ENCODE peak calls at places on chromosomes 11 and 22, in four cellular contexts. I is WTC11, V is HepG2, N is GM12878. H is an unnamed sample.

GRCh38 chr11:128210148-128210940 is 377.0 kb downstream of the ETS1 start:
- DNase-seq in I (no peak), V (peak), N (no peak), H (peak)

GRCh38 chr11:2797741-2798361 is 87.7 kb downstream of the CDKN1C start:
- DNase-seq in I (peak), V (no peak), N (no peak), H (no peak)

GRCh38 chr11:78798567-78799170 is 224.0 kb upstream of the NARS2 start:
- DNase-seq in I (peak), V (peak), N (no peak), H (peak)

GRCh38 chr11:128772814-128773213 is 78.9 kb downstream of the FLI1 start:
- DNase-seq in I (no peak), V (no peak), N (no peak), H (no peak)

GRCh38 chr11:2803186-2804057 is 82.2 kb downstream of the CDKN1C start:
- DNase-seq in I (peak), V (no peak), N (no peak), H (no peak)

GRCh38 chr22:37896181-37896592 is 9.9 kb upstream of the MICALL1 start:
- DNase-seq in I (no peak), V (peak), N (peak), H (no peak)

GRCh38 chr11:64009234-64009633 is 23.0 kb downstream of the OTUB1 start:
- DNase-seq in I (no peak), V (no peak), N (no peak), H (no peak)

GRCh38 chr22:31039393-31039792 is 41.7 kb upstream of the SMTN start:
- DNase-seq in I (no peak), V (peak), N (no peak), H (no peak)

GRCh38 chr22:29041408-29041807 is 20.2 kb downstream of the C22orf31 start:
- DNase-seq in I (no peak), V (no peak), N (no peak), H (no peak)

GRCh38 chr11:109956124-109956793 is 136.9 kb upstream of the ZC3H12C start:
- DNase-seq in I (no peak), V (no peak), N (peak), H (no peak)

GRCh38 chr11:130371004-130371590 is 56.4 kb upstream of the ZBTB44 start:
- DNase-seq in I (no peak), V (no peak), N (no peak), H (no peak)

GRCh38 chr11:94577841-94578240 is 10.7 kb downstream of the PIWIL4 start:
- DNase-seq in I (no peak), V (no peak), N (no peak), H (no peak)

GRCh38 chr11:89922195-89922660 is at the start of gene TRIM49D1:
- DNase-seq in I (no peak), V (no peak), N (no peak), H (no peak)

GRCh38 chr11:13368041-13368446 is 90.5 kb downstream of the BMAL1 start:
- DNase-seq in I (no peak), V (peak), N (no peak), H (no peak)

GRCh38 chr22:28279888-28280287 is 360.8 kb upstream of the PITPNB start:
- DNase-seq in I (no peak), V (no peak), N (no peak), H (no peak)

GRCh38 chr22:48827228-48827810 is 1000.4 kb downstream of the BRD1 start:
- DNase-seq in I (no peak), V (no peak), N (no peak), H (no peak)

GRCh38 chr11:100805509-100806199 is 118.6 kb downstream of the ARHGAP42 start:
- DNase-seq in I (no peak), V (no peak), N (no peak), H (no peak)

GRCh38 chr22:23099525-23099792 is 29.1 kb downstream of the GNAZ start:
- DNase-seq in I (no peak), V (no peak), N (no peak), H (no peak)

GRCh38 chr11:82906236-82906635 is 4.7 kb downstream of the DDIAS start:
- DNase-seq in I (no peak), V (peak), N (no peak), H (no peak)

GRCh38 chr11:69691449-69691848 is 12.4 kb downstream of the FGF19 start:
- DNase-seq in I (no peak), V (no peak), N (no peak), H (no peak)

GRCh38 chr22:39530692-39531331 is 1.7 kb downstream of the RPS19BP1 start:
- DNase-seq in I (no peak), V (peak), N (no peak), H (peak)

GRCh38 chr11:96012086-96012824 is 88.3 kb upstream of the MTMR2 start:
- DNase-seq in I (no peak), V (peak), N (peak), H (peak)

GRCh38 chr22:17540481-17540880 is 22.8 kb upstream of the SLC25A18 start:
- DNase-seq in I (peak), V (no peak), N (no peak), H (peak)

GRCh38 chr22:28369849-28370248 is 309.8 kb downstream of the TTC28 start:
- DNase-seq in I (no peak), V (no peak), N (no peak), H (peak)

GRCh38 chr11:132202621-132203020 is 832.2 kb downstream of the NTM start:
- DNase-seq in I (no peak), V (no peak), N (no peak), H (no peak)

GRCh38 chr11:121652982-121653381 is 200.2 kb upstream of the SORL1-AS1 start:
- DNase-seq in I (no peak), V (no peak), N (no peak), H (peak)

GRCh38 chr11:8338138-8338537 is 74.5 kb upstream of the LMO1 start:
- DNase-seq in I (peak), V (peak), N (no peak), H (peak)

GRCh38 chr11:76609736-76610370 is 60.7 kb downstream of the LRRC32 start:
- DNase-seq in I (no peak), V (no peak), N (no peak), H (no peak)

GRCh38 chr11:12459374-12459773 is 82.0 kb downstream of the PARVA start:
- DNase-seq in I (no peak), V (no peak), N (no peak), H (no peak)

GRCh38 chr11:43894546-43894945 is 13.9 kb downstream of the ALKBH3 start:
- DNase-seq in I (no peak), V (no peak), N (no peak), H (no peak)

GRCh38 chr11:104946907-104947306 is 21.5 kb downstream of the CASP4 start:
- DNase-seq in I (no peak), V (peak), N (peak), H (peak)

GRCh38 chr22:35397095-35397904 is 2.6 kb upstream of the MCM5 start:
- DNase-seq in I (no peak), V (peak), N (no peak), H (no peak)

GRCh38 chr11:65559535-65559934 is 1.4 kb upstream of the LTBP3 start:
- DNase-seq in I (no peak), V (no peak), N (no peak), H (no peak)

GRCh38 chr11:65560555-65561418 is 2.6 kb upstream of the LTBP3 start:
- DNase-seq in I (peak), V (no peak), N (no peak), H (no peak)

GRCh38 chr11:65558785-65559509 is 788 bp upstream of the LTBP3 start:
- DNase-seq in I (no peak), V (no peak), N (no peak), H (no peak)

GRCh38 chr11:65558002-65558784 is at the start of gene LTBP3:
- DNase-seq in I (peak), V (peak), N (no peak), H (peak)

GRCh38 chr11:65559951-65560537 is 1.9 kb upstream of the LTBP3 start:
- DNase-seq in I (no peak), V (peak), N (no peak), H (no peak)
- TF ChIP-seq SP1 in I (no peak), V (no peak), N (no peak), H (no peak)

GRCh38 chr11:62732830-62733229 is 4.5 kb downstream of the TTC9C start:
- DNase-seq in I (no peak), V (peak), N (no peak), H (no peak)
- TF ChIP-seq ETV6 in I (no peak), V (no peak), N (no peak), H (no peak)

DNA sequence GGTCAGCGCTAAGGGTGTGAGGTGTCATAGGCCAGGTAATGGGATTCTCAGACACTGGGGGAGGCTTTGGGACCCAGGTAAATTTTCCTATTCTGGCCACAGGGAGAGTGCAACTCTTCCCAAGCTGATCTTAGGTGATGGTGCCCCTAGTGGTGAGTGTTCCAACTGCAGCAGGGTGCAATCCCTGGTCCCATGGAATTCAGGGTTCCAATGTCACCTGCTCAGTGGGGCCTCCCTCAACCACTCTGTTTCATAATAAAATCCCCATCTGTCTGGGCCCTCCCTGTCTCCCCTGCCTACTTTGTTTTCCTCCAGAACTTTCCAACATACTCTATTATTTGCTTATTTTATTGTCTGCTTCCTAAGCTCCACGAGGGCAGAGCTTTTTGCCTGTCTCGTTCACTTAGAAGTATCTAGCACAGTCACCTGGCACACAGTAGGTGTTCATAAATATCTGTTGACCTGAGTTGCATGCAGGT is 2.9 kb upstream of the SGSM1 start:
- DNase-seq in I (peak), V (peak), N (no peak), H (peak)
- TF ChIP-seq SP1 in I (no peak), V (no peak), N (no peak), H (no peak)

DNA sequence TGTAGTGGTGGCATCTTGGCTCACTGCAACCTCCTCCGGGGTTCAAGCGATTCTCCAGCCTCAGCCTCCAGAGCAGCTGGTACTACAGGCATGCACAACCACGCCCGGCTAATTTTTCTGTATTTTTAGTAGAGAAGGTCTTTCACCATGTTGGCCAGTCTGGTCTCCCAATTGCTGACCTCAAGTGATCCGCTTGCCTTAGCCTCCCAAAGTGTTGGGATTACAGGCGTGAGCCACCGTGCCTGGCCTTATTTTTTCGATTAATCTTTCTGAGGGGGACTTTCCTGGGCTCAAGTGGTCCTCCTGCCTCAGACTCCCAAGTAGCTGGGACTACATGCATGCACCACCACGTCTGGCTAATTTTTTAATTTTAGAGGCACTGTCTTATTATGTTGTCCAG is 5.6 kb downstream of the SNU13 start:
- DNase-seq in I (no peak), V (no peak), N (no peak), H (no peak)
- TF ChIP-seq ETV6 in I (no peak), V (no peak), N (no peak), H (no peak)

DNA sequence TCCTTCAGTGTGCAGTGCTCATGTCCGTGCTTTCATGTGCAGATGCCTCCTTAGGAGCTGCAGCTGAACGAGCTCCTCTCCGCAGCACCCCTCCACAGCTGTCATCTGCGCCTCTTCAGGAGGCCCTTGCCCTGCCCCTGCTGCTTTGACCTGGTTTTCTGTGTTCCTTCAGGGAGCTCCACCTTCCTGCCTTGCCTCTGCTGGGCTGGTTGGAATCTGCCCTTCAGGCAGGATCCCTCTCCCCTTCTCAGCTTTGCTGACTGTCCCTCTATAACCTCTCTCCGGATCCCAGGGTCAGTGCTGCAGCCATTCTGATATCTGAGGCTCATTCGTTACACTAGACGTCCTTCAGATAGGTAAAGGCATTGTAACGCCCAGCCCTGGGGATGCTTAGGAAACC is 67.9 kb downstream of the SCN3B start:
- DNase-seq in I (no peak), V (no peak), N (no peak), H (no peak)
- TF ChIP-seq SP1 in I (no peak), V (no peak), N (no peak), H (no peak)

GRCh38 chr11:39541945-39542351 is 1917.5 kb downstream of the LRRC4C start:
- DNase-seq in I (no peak), V (no peak), N (no peak), H (no peak)
- TF ChIP-seq ETV6 in I (no peak), V (no peak), N (no peak), H (no peak)

GRCh38 chr11:19829109-19829790 is 116.6 kb downstream of the NAV2 start:
- DNase-seq in I (no peak), V (no peak), N (no peak), H (no peak)
- TF ChIP-seq SP1 in I (no peak), V (no peak), N (no peak), H (no peak)

GRCh38 chr11:1202776-1203504 is 19.9 kb upstream of the MUC5B start:
- DNase-seq in I (peak), V (peak), N (no peak), H (peak)
- TF ChIP-seq ETV6 in I (no peak), V (no peak), N (no peak), H (no peak)

DNA sequence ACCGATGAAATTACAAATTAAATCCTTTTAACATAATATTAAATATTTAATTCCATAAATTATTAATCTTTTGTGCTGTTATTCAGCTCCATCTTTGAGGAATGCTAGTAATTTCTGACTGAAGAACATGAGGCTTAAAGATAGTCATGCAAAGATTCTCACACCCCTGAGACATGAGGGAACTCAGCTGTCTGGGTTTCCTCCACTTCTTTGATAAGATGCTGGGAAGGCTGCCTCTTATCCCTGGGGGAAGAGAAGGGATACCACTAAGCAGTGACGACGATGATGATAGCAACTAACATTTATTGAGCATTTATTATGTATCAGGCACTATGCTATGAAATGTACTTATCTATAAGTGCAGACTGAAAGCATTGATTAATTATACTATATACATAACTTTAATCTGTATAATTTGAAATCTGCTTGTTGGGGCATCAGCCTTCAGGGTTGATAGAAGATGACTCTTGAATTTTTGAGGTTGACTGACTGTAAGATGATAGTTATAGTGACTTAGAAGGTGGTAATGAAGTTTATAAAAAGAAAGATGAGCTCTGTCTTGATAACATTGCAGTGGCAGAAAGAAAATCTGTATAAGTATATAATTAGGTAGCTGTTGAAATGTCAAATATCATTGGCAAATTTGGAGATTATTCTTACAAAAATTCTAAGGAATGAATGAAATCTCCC is 78.4 kb downstream of the SIK2 start:
- DNase-seq in I (no peak), V (no peak), N (no peak), H (no peak)
- TF ChIP-seq SP1 in I (no peak), V (no peak), N (no peak), H (no peak)

H was measured in K562.